ENCODE peak calls at places on chromosomes 5 and 9, in four cellular contexts. One of them, this sample, is unnamed.

GRCh38 chr5:173707392-173707791 is 90.9 kb upstream of the BOD1 start:
- DNase-seq in BJ: no peak
- DNase-seq in RCC 7860: no peak
- DNase-seq in NCI-H2029 treated with DMSO at 0.1 percent for 48 hours: no peak
- DNase-seq in this sample: peak

GRCh38 chr5:96904054-96904931 is 28.0 kb downstream of the ERAP2 start:
- DNase-seq in BJ: no peak
- DNase-seq in RCC 7860: no peak
- DNase-seq in NCI-H2029 treated with DMSO at 0.1 percent for 48 hours: no peak
- DNase-seq in this sample: no peak

GRCh38 chr9:128297221-128297773 is 21.2 kb downstream of the SWI5 start:
- DNase-seq in BJ: no peak
- DNase-seq in RCC 7860: no peak
- DNase-seq in NCI-H2029 treated with DMSO at 0.1 percent for 48 hours: no peak
- DNase-seq in this sample: no peak

GRCh38 chr5:12911156-12911555 is 1006.9 kb upstream of the CTNND2 start:
- DNase-seq in BJ: no peak
- DNase-seq in RCC 7860: no peak
- DNase-seq in NCI-H2029 treated with DMSO at 0.1 percent for 48 hours: no peak
- DNase-seq in this sample: no peak

GRCh38 chr9:33714989-33715388 is 80.4 kb upstream of the PRSS3 start:
- DNase-seq in BJ: no peak
- DNase-seq in RCC 7860: no peak
- DNase-seq in NCI-H2029 treated with DMSO at 0.1 percent for 48 hours: no peak
- DNase-seq in this sample: no peak

GRCh38 chr9:4141201-4141750 is 158.6 kb downstream of the GLIS3 start:
- DNase-seq in BJ: no peak
- DNase-seq in RCC 7860: no peak
- DNase-seq in NCI-H2029 treated with DMSO at 0.1 percent for 48 hours: no peak
- DNase-seq in this sample: no peak

GRCh38 chr5:92371889-92372235 is 988.7 kb upstream of the ARRDC3 start:
- DNase-seq in BJ: no peak
- DNase-seq in RCC 7860: peak
- DNase-seq in NCI-H2029 treated with DMSO at 0.1 percent for 48 hours: no peak
- DNase-seq in this sample: peak

GRCh38 chr5:36724429-36725332 is 118.3 kb downstream of the SLC1A3 start:
- DNase-seq in BJ: no peak
- DNase-seq in RCC 7860: no peak
- DNase-seq in NCI-H2029 treated with DMSO at 0.1 percent for 48 hours: no peak
- DNase-seq in this sample: peak

GRCh38 chr9:89379031-89379430 is 60.7 kb downstream of the SECISBP2 start:
- DNase-seq in BJ: no peak
- DNase-seq in RCC 7860: no peak
- DNase-seq in NCI-H2029 treated with DMSO at 0.1 percent for 48 hours: no peak
- DNase-seq in this sample: no peak

GRCh38 chr5:32916648-32917047 is 205.5 kb downstream of the NPR3 start:
- DNase-seq in BJ: no peak
- DNase-seq in RCC 7860: no peak
- DNase-seq in NCI-H2029 treated with DMSO at 0.1 percent for 48 hours: no peak
- DNase-seq in this sample: no peak

This sample was measured in H54.